ENCODE peak calls at places on chromosomes 16 and 17, in five cellular contexts. Z is Peyer's patch, D is fibroblast of lung, X is fibroblast of the aortic adventitia, A is brain microvascular endothelial cell. Y is an unnamed sample.

GRCh38 chr17:66335797-66336196 is 33.4 kb downstream of the PRKCA start:
- DNase-seq in Z (no peak), D (no peak), X (no peak), A (no peak), Y (no peak)

GRCh38 chr16:87330257-87330624 is 13.0 kb upstream of the C16orf95 start:
- DNase-seq in Z (peak), D (no peak), X (no peak), A (no peak), Y (no peak)

GRCh38 chr16:20897253-20897896 is 2.8 kb downstream of the DCUN1D3 start:
- DNase-seq in Z (no peak), D (peak), X (peak), A (peak), Y (no peak)

GRCh38 chr16:30186782-30187555 is 3.6 kb downstream of the CORO1A start:
- DNase-seq in Z (peak), D (no peak), X (peak), A (peak), Y (no peak)

GRCh38 chr16:6160303-6160702 is 1062.7 kb upstream of the EEF2KMT start:
- DNase-seq in Z (no peak), D (peak), X (no peak), A (peak), Y (no peak)

GRCh38 chr17:78629436-78629995 is 52.3 kb upstream of the DNAH17 start:
- DNase-seq in Z (peak), D (no peak), X (no peak), A (no peak), Y (no peak)

GRCh38 chr17:4759776-4760236 is 11.9 kb upstream of the TM4SF5 start:
- DNase-seq in Z (no peak), D (no peak), X (no peak), A (no peak), Y (no peak)

GRCh38 chr16:81921415-81921814 is 89.9 kb downstream of the SDR42E1 start:
- DNase-seq in Z (no peak), D (peak), X (no peak), A (no peak), Y (no peak)

GRCh38 chr17:77205396-77206124 is 64.8 kb downstream of the SEC14L1 start:
- DNase-seq in Z (no peak), D (no peak), X (no peak), A (no peak), Y (no peak)

GRCh38 chr17:50265212-50265611 is 9.1 kb upstream of the TMEM92 start:
- DNase-seq in Z (no peak), D (no peak), X (no peak), A (no peak), Y (no peak)

GRCh38 chr16:11498683-11499082 is 88.0 kb downstream of the LITAF start:
- DNase-seq in Z (no peak), D (no peak), X (no peak), A (no peak), Y (no peak)

GRCh38 chr17:50440172-50440837 is 14.3 kb downstream of the ACSF2 start:
- DNase-seq in Z (peak), D (no peak), X (no peak), A (no peak), Y (no peak)

GRCh38 chr17:80816241-80817103 is 175.2 kb upstream of the CHMP6 start:
- DNase-seq in Z (peak), D (no peak), X (no peak), A (no peak), Y (no peak)

GRCh38 chr17:44529864-44530263 is 26.7 kb upstream of the GPATCH8 start:
- DNase-seq in Z (no peak), D (no peak), X (no peak), A (no peak), Y (no peak)

GRCh38 chr17:83064732-83065659 is 14.4 kb upstream of the METRNL start:
- DNase-seq in Z (peak), D (no peak), X (no peak), A (no peak), Y (no peak)

GRCh38 chr17:44501866-44502265 is 1.3 kb downstream of the GPATCH8 start:
- DNase-seq in Z (no peak), D (peak), X (peak), A (no peak), Y (no peak)

GRCh38 chr17:2042355-2042929 is 620 bp downstream of the OVCA2 start:
- DNase-seq in Z (no peak), D (no peak), X (peak), A (no peak), Y (no peak)
- H3K4me3 ChIP-seq in Z (peak), D (peak), X (peak), A (peak), Y (peak)

GRCh38 chr16:49876716-49877129 is 20.8 kb upstream of the ZNF423 start:
- DNase-seq in Z (peak), D (no peak), X (no peak), A (peak), Y (no peak)
- TF ChIP-seq CTCF in Z (peak), D (peak), X (peak), A (peak), Y (peak)

GRCh38 chr16:49280861-49281331 is 742 bp downstream of the CBLN1 start:
- DNase-seq in Z (no peak), D (no peak), X (no peak), A (no peak), Y (no peak)
- H3K4me3 ChIP-seq in Z (no peak), D (no peak), X (no peak), A (no peak), Y (no peak)

DNA sequence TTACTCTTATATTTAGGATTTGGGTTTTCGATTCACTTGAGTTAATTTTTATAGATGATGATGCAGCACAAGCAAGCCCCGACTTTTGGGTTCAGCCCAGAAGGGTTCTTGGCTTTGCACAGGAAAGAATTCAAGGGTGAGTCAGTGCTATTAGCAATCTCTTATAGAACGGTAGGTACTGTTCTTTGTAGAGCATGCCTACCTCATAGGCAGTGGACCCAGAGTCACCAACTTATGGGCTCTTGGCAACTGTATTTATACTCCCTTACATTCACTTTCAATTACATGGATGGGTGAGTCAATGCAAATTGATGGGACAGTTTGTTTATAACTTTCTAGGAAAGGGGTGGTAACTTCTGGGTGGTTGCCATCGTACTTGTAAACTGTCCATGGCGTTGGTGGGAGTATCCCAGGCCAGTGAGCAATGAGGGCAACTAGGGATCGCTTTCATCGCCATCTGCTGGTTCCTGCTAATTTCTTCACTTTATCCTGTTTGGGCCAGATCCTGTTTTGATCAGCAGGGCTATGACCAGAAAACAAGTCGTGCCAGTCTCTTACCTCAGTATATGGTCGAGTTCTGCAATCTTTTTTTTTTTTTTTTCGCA is 362.6 kb downstream of the CNTNAP4 start:
- DNase-seq in Z (no peak), D (peak), X (peak), A (no peak), Y (no peak)
- TF ChIP-seq CTCF in Z (no peak), D (peak), X (peak), A (peak), Y (no peak)

DNA sequence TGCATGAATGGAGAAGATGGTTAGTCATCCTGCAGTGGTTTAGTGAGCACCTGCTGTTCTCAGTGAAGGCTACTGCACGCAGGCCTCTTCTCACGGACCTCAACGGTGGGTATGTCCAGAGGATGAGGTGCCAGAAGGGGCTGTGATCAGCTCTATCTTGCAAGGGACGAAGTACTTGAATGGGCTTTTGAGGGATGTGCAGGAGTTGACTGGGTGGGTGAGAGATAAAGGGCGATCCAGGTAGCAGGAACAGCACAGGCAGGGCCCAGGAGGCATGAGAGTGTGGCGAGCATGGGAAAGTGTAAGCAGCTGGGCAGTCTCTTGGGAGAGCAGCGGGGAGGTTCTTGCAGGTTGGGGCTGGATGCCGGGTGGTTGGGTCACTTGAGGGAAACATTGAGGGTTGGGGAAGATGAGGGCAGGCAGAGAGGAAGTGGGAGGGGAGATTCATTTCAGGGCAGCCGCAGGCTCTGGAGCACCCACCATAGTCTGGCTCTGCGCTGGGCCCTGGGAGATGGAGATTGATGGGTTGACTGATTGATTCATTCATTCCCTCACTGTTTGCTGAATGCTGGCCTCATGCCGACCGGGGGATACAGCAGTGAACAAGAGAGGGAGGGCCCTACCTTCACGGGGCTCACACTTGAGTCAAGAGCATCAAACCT is 115.1 kb upstream of the CIBAR2 start:
- DNase-seq in Z (no peak), D (peak), X (no peak), A (no peak), Y (no peak)
- H3K4me3 ChIP-seq in Z (no peak), D (no peak), X (no peak), A (no peak), Y (no peak)

DNA sequence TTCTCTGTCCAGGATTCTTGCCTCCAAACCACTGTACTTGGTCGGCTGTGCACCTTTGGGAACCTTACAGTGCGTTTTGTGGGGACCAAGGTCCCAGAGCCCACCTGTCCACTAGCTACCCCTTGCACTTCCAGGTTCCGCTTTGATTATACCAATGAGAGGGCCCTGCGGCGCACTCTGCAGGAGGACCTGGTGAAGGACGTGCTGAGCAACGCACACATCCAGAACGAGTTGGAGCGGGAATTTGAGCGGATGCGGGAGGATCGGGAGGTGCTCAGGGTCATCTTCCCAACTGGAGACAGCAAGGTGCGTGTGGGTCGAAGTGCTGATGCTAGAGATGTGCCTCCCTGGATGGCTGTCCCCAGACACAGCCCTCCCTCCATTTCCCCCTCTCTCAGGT is 18.8 kb downstream of the POLR2A start:
- DNase-seq in Z (no peak), D (no peak), X (no peak), A (no peak), Y (no peak)
- TF ChIP-seq CTCF in Z (peak), D (peak), X (peak), A (peak), Y (peak)

GRCh38 chr17:28090551-28090950 is 48.1 kb downstream of the NLK start:
- DNase-seq in Z (no peak), D (no peak), X (no peak), A (no peak), Y (no peak)

GRCh38 chr17:28097254-28097653 is 54.8 kb downstream of the NLK start:
- DNase-seq in Z (no peak), D (no peak), X (no peak), A (no peak), Y (no peak)

GRCh38 chr17:28087743-28088142 is 45.3 kb downstream of the NLK start:
- DNase-seq in Z (no peak), D (no peak), X (no peak), A (no peak), Y (no peak)

GRCh38 chr17:28093999-28094716 is 51.7 kb downstream of the NLK start:
- DNase-seq in Z (no peak), D (no peak), X (no peak), A (no peak), Y (no peak)

DNA sequence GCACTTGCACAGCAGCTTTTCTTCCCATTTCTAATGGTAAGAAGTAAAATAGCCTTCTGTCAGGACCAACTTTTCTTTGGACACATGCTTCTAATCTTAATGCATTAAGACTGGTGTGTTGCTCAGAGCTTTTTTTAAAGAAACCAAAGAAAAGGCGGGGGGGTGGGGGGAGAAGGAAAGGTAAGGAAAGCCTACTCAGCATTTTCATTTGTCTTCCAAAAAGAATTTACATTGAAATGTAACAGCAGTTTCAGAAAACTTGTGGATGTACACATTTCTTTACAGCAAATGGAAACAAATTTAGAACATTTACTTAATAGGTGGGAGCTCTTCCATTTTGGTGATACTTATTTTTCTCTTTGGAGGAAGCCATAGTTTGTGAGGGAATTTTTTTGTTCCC is 49.6 kb downstream of the NLK start:
- DNase-seq in Z (no peak), D (no peak), X (no peak), A (no peak), Y (no peak)
- H3K4me3 ChIP-seq in Z (no peak), D (no peak), X (no peak), A (no peak), Y (no peak)

GRCh38 chr16:3953728-3954410 is 73.4 kb upstream of the CREBBP start:
- DNase-seq in Z (no peak), D (peak), X (no peak), A (no peak), Y (no peak)

GRCh38 chr16:3952342-3953131 is 72.0 kb upstream of the CREBBP start:
- DNase-seq in Z (peak), D (no peak), X (peak), A (no peak), Y (peak)

GRCh38 chr16:3957344-3957980 is 76.9 kb upstream of the CREBBP start:
- DNase-seq in Z (no peak), D (no peak), X (no peak), A (no peak), Y (no peak)

GRCh38 chr16:3951861-3952332 is 71.4 kb upstream of the CREBBP start:
- DNase-seq in Z (no peak), D (peak), X (peak), A (no peak), Y (no peak)

DNA sequence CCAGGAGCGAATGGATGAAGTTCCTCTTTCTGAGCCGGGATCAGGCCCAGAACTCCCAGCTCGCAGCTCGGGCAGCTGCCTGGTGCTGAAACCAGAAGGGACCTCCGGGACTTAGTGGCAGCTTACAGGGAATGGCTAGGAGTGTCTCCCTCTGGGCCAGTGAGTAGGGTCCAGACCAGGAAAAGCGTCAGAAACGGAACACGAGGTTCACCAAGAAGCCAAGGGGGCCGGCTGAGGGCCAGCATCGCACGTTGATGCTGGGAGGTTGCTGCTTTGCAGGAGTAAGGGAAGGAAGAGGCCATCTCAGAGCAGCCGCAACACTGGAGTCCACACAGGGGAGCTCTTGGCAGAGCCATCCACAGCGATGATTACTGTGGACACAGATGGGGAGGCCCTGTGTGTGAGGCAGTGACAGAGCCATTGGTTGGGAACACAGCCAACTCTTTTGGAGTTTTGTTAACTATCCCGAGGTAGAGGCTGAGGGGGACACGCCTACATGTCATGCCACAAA is 74.0 kb upstream of the CREBBP start:
- DNase-seq in Z (no peak), D (no peak), X (peak), A (no peak), Y (no peak)
- TF ChIP-seq CTCF in Z (no peak), D (no peak), X (no peak), A (peak), Y (no peak)

GRCh38 chr16:69423189-69423588 is 1.2 kb upstream of the CYB5B start:
- DNase-seq in Z (no peak), D (no peak), X (no peak), A (no peak), Y (no peak)
- H3K4me3 ChIP-seq in Z (no peak), D (no peak), X (no peak), A (no peak), Y (no peak)

GRCh38 chr17:6526362-6527152 is 29.8 kb downstream of the PITPNM3 start:
- DNase-seq in Z (no peak), D (peak), X (peak), A (no peak), Y (no peak)
- TF ChIP-seq CTCF in Z (no peak), D (no peak), X (no peak), A (no peak), Y (no peak)